ENCODE peak calls at places on chromosomes 3 and 15, in seven cellular contexts. Q is stimulated activated naive CD4-positive, alpha-beta T cell treated with Interleukin-2 at 50 U/mL for 16 hours; U is NCI-H69; Y is neural crest cell; V is activated naive CD8-positive, alpha-beta T cell treated with anti-CD3 and anti-CD28 coated beads for 36 hours; X is T-helper 2 cell; M is mucosa of gallbladder. Z is an unnamed sample.

GRCh38 chr3:108887137-108887536 is 64.6 kb downstream of the TRAT1 start:
- DNase-seq in Q (no peak), U (peak; percentile 34), Y (no peak), V (no peak), X (no peak), M (no peak), Z (no peak)

GRCh38 chr3:150920236-150920635 is 15.0 kb upstream of the MINDY4B start:
- DNase-seq in Q (no peak), U (no peak), Y (no peak), V (no peak), X (no peak), M (no peak), Z (no peak)

GRCh38 chr3:79032686-79033318 is 735.0 kb downstream of the ROBO1 start:
- DNase-seq in Q (no peak), U (peak; percentile 75), Y (peak; percentile 33), V (no peak), X (peak; percentile 16), M (no peak), Z (no peak)

GRCh38 chr15:48644827-48645557 is 517 bp downstream of the FBN1 start:
- DNase-seq in Q (no peak), U (peak; percentile 61), Y (peak; percentile 58), V (peak; percentile 36), X (peak; percentile 30), M (peak; percentile 25), Z (peak; percentile 81)

GRCh38 chr3:128501431-128501830 is 8.4 kb upstream of the GATA2 start:
- DNase-seq in Q (no peak), U (no peak), Y (no peak), V (no peak), X (no peak), M (no peak), Z (peak; percentile 17)

GRCh38 chr3:52039426-52039825 is 16.9 kb downstream of the DUSP7 start:
- DNase-seq in Q (no peak), U (no peak), Y (no peak), V (no peak), X (no peak), M (no peak), Z (no peak)

GRCh38 chr15:74906450-74907276 is at the start of gene FAM219B:
- DNase-seq in Q (peak; percentile 76), U (peak; percentile 89), Y (peak; percentile 82), V (peak; percentile 81), X (peak; percentile 74), M (peak; percentile 91), Z (peak; percentile 93)

GRCh38 chr3:108985844-108986243 is 32.2 kb upstream of the GUCA1C start:
- DNase-seq in Q (no peak), U (peak; percentile 1), Y (no peak), V (no peak), X (no peak), M (no peak), Z (no peak)

GRCh38 chr3:150871192-150871591 is 34.0 kb downstream of the MINDY4B start:
- DNase-seq in Q (no peak), U (no peak), Y (no peak), V (no peak), X (no peak), M (no peak), Z (no peak)

GRCh38 chr3:57518276-57518914 is 25.7 kb downstream of the DNAH12 start:
- DNase-seq in Q (no peak), U (no peak), Y (no peak), V (no peak), X (no peak), M (no peak), Z (no peak)

GRCh38 chr15:83108266-83109219 is 1.1 kb downstream of the TM6SF1 start:
- DNase-seq in Q (no peak), U (peak; percentile 52), Y (no peak), V (peak; percentile 26), X (peak; percentile 65), M (peak; percentile 56), Z (no peak)

GRCh38 chr3:122101646-122102045 is 46.5 kb downstream of the CD86 start:
- DNase-seq in Q (no peak), U (peak; percentile 68), Y (no peak), V (no peak), X (peak; percentile 81), M (no peak), Z (no peak)

GRCh38 chr3:140472621-140473020 is 205.2 kb upstream of the TRIM42 start:
- DNase-seq in Q (no peak), U (no peak), Y (no peak), V (no peak), X (no peak), M (no peak), Z (no peak)

GRCh38 chr15:63715818-63716217 is 117.9 kb downstream of the HERC1 start:
- DNase-seq in Q (no peak), U (no peak), Y (no peak), V (no peak), X (no peak), M (no peak), Z (no peak)

GRCh38 chr3:71872256-71872655 is 87.3 kb upstream of the PROK2 start:
- DNase-seq in Q (no peak), U (no peak), Y (no peak), V (no peak), X (no peak), M (no peak), Z (no peak)

GRCh38 chr3:65582012-65582717 is 456.6 kb downstream of the MAGI1 start:
- DNase-seq in Q (no peak), U (no peak), Y (no peak), V (no peak), X (no peak), M (no peak), Z (no peak)

GRCh38 chr15:83602021-83602420 is 51.9 kb upstream of the ADAMTSL3 start:
- DNase-seq in Q (no peak), U (no peak), Y (no peak), V (no peak), X (no peak), M (no peak), Z (no peak)

GRCh38 chr3:117633207-117633606 is 923.6 kb downstream of the TUSC7 start:
- DNase-seq in Q (no peak), U (peak; percentile 2), Y (no peak), V (no peak), X (no peak), M (no peak), Z (no peak)

GRCh38 chr15:83747050-83747717 is 93.3 kb downstream of the ADAMTSL3 start:
- DNase-seq in Q (no peak), U (no peak), Y (no peak), V (no peak), X (no peak), M (peak; percentile 25), Z (no peak)

GRCh38 chr3:113231391-113231790 is 20.0 kb downstream of the BOC start:
- DNase-seq in Q (no peak), U (no peak), Y (no peak), V (no peak), X (no peak), M (no peak), Z (no peak)

GRCh38 chr3:165903885-165904284 is 66.7 kb upstream of the BCHE start:
- DNase-seq in Q (no peak), U (no peak), Y (no peak), V (no peak), X (no peak), M (no peak), Z (no peak)

GRCh38 chr3:194382196-194382891 is 12.8 kb upstream of the LRRC15 start:
- DNase-seq in Q (no peak), U (no peak), Y (no peak), V (no peak), X (no peak), M (no peak), Z (peak; percentile 41)

GRCh38 chr3:35408882-35409281 is 230.4 kb upstream of the ARPP21 start:
- DNase-seq in Q (no peak), U (no peak), Y (no peak), V (no peak), X (no peak), M (no peak), Z (no peak)

GRCh38 chr15:68599560-68600071 is 20.8 kb downstream of the CORO2B start:
- DNase-seq in Q (no peak), U (peak; percentile 88), Y (peak; percentile 73), V (no peak), X (no peak), M (no peak), Z (peak; percentile 78)

GRCh38 chr3:183823963-183824362 is 1.4 kb downstream of the MAP6D1 start:
- DNase-seq in Q (no peak), U (peak; percentile 71), Y (no peak), V (no peak), X (no peak), M (no peak), Z (no peak)

GRCh38 chr15:62491642-62492041 is 326.6 kb upstream of the C2CD4B start:
- DNase-seq in Q (no peak), U (no peak), Y (no peak), V (no peak), X (no peak), M (no peak), Z (no peak)